ENCODE peak calls at places on chromosomes 11 and 22, in ten cellular contexts. H is spleen; D is Peyer's patch; K is BE2C; N is left ventricle myocardium inferior; J is upper lobe of right lung; U is fibroblast of the aortic adventitia; E is breast epithelium; G is GM12878; O is CD4-positive, alpha-beta memory T cell. M is an unnamed sample.
A peak's percentile ranks its signal among the peaks of the same experiment; 100 is the strongest.

GRCh38 chr22:50129121-50129734 is 39.4 kb downstream of the MOV10L1 start:
- DNase-seq in N (no peak), D (no peak), J (no peak), O (no peak), U (peak; percentile 68), G (no peak), E (no peak), K (no peak), H (no peak), M (peak; percentile 56)

GRCh38 chr11:123519055-123519796 is 89.2 kb downstream of the GRAMD1B start:
- DNase-seq in E (no peak), D (no peak), N (no peak), H (no peak), K (no peak), U (peak; percentile 40), G (no peak), O (no peak), J (no peak), M (no peak)

GRCh38 chr11:86551693-86552092 is 120.7 kb downstream of the ME3 start:
- DNase-seq in U (no peak), G (no peak), D (no peak), K (no peak), N (no peak), O (no peak), H (no peak), E (no peak), J (no peak), M (no peak)

GRCh38 chr22:33864723-33865130 is 55.5 kb downstream of the LARGE1 start:
- DNase-seq in N (peak; percentile 56), O (no peak), K (no peak), G (no peak), H (no peak), U (no peak), E (no peak), D (no peak), J (no peak), M (no peak)

GRCh38 chr22:28795071-28795693 is 5.2 kb downstream of the XBP1 start:
- DNase-seq in D (no peak), K (no peak), J (no peak), E (no peak), H (no peak), O (no peak), G (no peak), U (no peak), N (no peak), M (no peak)

GRCh38 chr11:34269031-34269430 is 88.8 kb downstream of the ABTB2 start:
- DNase-seq in D (no peak), E (no peak), G (no peak), K (no peak), H (no peak), O (no peak), U (no peak), J (no peak), N (no peak), M (no peak)

GRCh38 chr11:118610220-118610772 is 2.9 kb downstream of the PHLDB1 start:
- DNase-seq in U (no peak), J (no peak), O (no peak), D (no peak), H (peak; percentile 82), N (no peak), K (no peak), G (no peak), E (peak; percentile 20), M (no peak)

GRCh38 chr11:59923813-59924212 is 14.4 kb upstream of the OOSP1 start:
- DNase-seq in U (peak; percentile 1), H (no peak), O (no peak), D (no peak), E (no peak), J (no peak), N (no peak), K (no peak), G (no peak), M (peak; percentile 2)

GRCh38 chr11:116537121-116537520 is 235.7 kb downstream of the BUD13 start:
- DNase-seq in H (no peak), O (no peak), G (no peak), E (no peak), J (no peak), N (no peak), U (no peak), K (no peak), D (no peak), M (no peak)

GRCh38 chr11:128519353-128519752 is 68.0 kb downstream of the ETS1 start:
- DNase-seq in H (no peak), G (no peak), J (no peak), N (no peak), E (no peak), K (no peak), O (no peak), D (no peak), U (no peak), M (no peak)

GRCh38 chr11:131092469-131092868 is 176.2 kb upstream of the SNX19 start:
- DNase-seq in U (no peak), N (no peak), E (no peak), O (no peak), D (no peak), K (no peak), H (no peak), G (no peak), J (no peak), M (peak; percentile 27)

GRCh38 chr11:8484251-8484650 is 109.8 kb downstream of the STK33 start:
- DNase-seq in K (no peak), G (no peak), H (no peak), E (no peak), U (no peak), D (no peak), N (no peak), O (no peak), J (no peak), M (no peak)

GRCh38 chr11:18536195-18536594 is 9.5 kb upstream of the TSG101 start:
- DNase-seq in E (no peak), O (no peak), N (no peak), U (no peak), J (no peak), H (no peak), K (no peak), G (no peak), D (no peak), M (no peak)
- H3K4me3 ChIP-seq in E (no peak overlapping the region), O (no peak overlapping the region), N (no peak overlapping the region), U (no peak overlapping the region), J (no peak overlapping the region), H (no peak overlapping the region), K (no peak overlapping the region), G (no peak overlapping the region), D (no peak overlapping the region), M (no peak overlapping the region)

GRCh38 chr22:24153959-24154358 is 27.3 kb upstream of the SUSD2 start:
- DNase-seq in G (no peak), J (no peak), H (no peak), N (no peak), D (no peak), O (no peak), K (no peak), E (no peak), U (no peak), M (no peak)
- H3K4me3 ChIP-seq in G (no peak overlapping the region), J (no peak overlapping the region), H (no peak overlapping the region), N (no peak overlapping the region), D (no peak overlapping the region), O (peak overlapping the region; percentile 3), K (no peak overlapping the region), E (no peak overlapping the region), U (no peak overlapping the region), M (no peak overlapping the region)

DNA sequence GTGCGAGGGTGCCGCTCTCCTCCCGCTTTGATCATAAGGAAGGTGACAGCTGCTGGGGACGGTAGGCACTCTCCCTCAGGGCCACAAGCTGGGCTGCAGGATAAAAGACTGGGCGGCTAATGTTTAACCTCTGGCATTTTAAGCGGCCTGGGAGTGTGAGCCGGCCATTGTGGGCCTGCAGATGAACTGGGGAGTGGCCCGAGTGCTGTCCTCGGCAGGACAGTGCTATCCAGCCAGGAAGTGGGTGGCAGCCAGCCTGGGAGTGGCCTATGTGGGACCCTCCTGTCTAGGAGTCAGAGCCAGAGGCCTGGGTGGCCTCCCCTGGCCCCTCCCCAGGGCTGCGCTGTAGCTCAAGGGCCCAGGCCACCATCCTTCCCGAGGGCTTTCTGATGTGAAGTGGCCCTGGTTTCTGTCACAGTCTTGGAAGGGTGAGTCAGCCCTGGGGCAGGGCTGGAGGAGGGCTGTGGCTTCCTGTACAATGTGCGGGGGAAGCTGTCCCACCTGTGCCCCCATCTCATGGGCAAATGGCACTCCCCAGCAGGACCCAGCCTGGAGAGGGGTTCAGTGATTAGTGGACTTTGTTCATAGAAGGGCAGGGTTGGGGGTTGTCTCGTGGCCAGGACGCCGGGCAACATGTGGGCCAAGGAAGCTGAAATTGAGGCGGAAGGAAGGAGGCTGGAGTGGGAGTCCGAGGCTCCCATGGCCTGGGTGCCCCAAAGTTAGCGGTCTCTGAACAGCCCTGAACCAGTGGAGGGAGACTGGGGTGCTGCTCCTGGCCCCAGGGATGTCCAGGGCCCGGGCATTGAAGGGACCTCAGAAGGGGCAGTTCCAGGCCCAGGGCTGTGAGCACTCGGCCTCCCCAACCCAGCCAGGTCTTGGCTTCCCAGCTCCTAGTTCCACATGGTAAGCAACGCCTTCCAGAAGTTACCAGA is 59.0 kb upstream of the PRODH start:
- DNase-seq in D (peak; percentile 10), E (no peak), J (peak; percentile 70), K (peak; percentile 63), H (no peak), G (no peak), O (no peak), U (no peak), N (no peak), M (no peak)
- H3K4me3 ChIP-seq in D (no peak overlapping the region), E (no peak overlapping the region), J (no peak overlapping the region), K (no peak overlapping the region), H (no peak overlapping the region), G (no peak overlapping the region), O (no peak overlapping the region), U (no peak overlapping the region), N (no peak overlapping the region), M (no peak overlapping the region)

GRCh38 chr11:121366970-121367369 is 74.4 kb downstream of the SC5D start:
- DNase-seq in O (no peak), E (no peak), N (no peak), U (no peak), H (no peak), K (no peak), G (no peak), J (no peak), D (no peak), M (no peak)

GRCh38 chr11:121366038-121366437 is 73.5 kb downstream of the SC5D start:
- DNase-seq in J (no peak), O (no peak), G (no peak), K (no peak), D (no peak), N (no peak), H (no peak), E (no peak), U (no peak), M (no peak)

GRCh38 chr11:121368504-121368903 is 75.9 kb downstream of the SC5D start:
- DNase-seq in K (no peak), U (no peak), D (no peak), H (no peak), O (no peak), J (no peak), G (peak; percentile 45), E (no peak), N (no peak), M (no peak)

GRCh38 chr11:121369366-121369765 is 76.8 kb downstream of the SC5D start:
- DNase-seq in H (no peak), G (no peak), O (no peak), J (no peak), U (no peak), D (no peak), N (no peak), E (no peak), K (no peak), M (no peak)

DNA sequence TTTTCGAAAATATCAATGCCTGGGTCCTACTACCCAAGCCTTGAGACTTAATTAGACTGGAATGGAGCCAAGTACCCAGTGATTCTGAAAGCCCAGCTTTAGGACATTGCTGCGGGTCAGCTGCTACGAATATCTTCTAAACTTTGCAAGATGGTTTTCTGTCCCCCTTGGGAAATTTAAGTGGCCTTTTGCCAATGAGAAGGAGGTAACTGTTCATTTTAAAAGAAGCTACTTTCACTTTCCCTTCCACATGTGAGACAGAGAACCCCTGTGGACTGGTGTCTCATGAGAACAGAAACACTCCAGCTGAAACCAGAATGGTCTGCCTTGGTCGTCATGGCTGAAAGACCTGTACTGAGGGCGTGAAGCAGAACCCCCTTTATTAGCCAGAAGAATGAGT is 74.9 kb downstream of the SC5D start:
- DNase-seq in U (peak; percentile 7), O (peak; percentile 60), E (no peak), G (peak; percentile 99), J (no peak), N (no peak), D (peak; percentile 52), H (no peak), K (no peak), M (no peak)
- H3K4me3 ChIP-seq in U (no peak overlapping the region), O (peak overlapping the region; percentile 34), E (peak overlapping the region; percentile 22), G (peak overlapping the region; percentile 24), J (no peak overlapping the region), N (peak overlapping the region; percentile 5), D (no peak overlapping the region), H (no peak overlapping the region), K (no peak overlapping the region), M (no peak overlapping the region)